ENCODE peak calls at places on chromosomes 4 and X, in five cellular contexts. G, O, A, S and M are unnamed samples.

GRCh38 chrX:39070009-39070408 is 268.8 kb downstream of the MID1IP1 start:
- DNase-seq in G (no peak), S (no peak), O (no peak), A (no peak), M (no peak)

GRCh38 chr4:80619070-80619674 is 283.6 kb downstream of the CFAP299 start:
- DNase-seq in A (peak; percentile 5), O (no peak), G (peak; percentile 1), S (no peak), M (peak; percentile 5)

GRCh38 chr4:87953776-87954175 is 21.7 kb upstream of the SPP1 start:
- DNase-seq in G (no peak), A (no peak), S (no peak), O (no peak), M (no peak)

GRCh38 chr4:152166567-152166966 is 369.3 kb downstream of the FBXW7 start:
- DNase-seq in O (no peak), G (no peak), A (no peak), S (no peak), M (no peak)

GRCh38 chrX:106894978-106895452 is 8.1 kb downstream of the RIPPLY1 start:
- DNase-seq in O (peak; percentile 71), S (no peak), A (peak; percentile 57), G (peak; percentile 73), M (peak; percentile 42)

GRCh38 chr4:123706961-123707360 is 310.4 kb downstream of the SPRY1 start:
- DNase-seq in G (no peak), A (no peak), O (no peak), S (no peak), M (no peak)

GRCh38 chrX:16185725-16186136 is 18.4 kb downstream of the MAGEB17 start:
- DNase-seq in S (no peak), G (peak; percentile 81), O (peak; percentile 62), A (peak; percentile 24), M (peak; percentile 49)

GRCh38 chrX:134761788-134762187 is 103.5 kb upstream of the PLAC1 start:
- DNase-seq in G (no peak), A (peak; percentile 6), O (no peak), S (no peak), M (no peak)

GRCh38 chr4:72568959-72569718 is at the start of gene ADAMTS3:
- DNase-seq in A (peak; percentile 12), G (peak; percentile 49), O (peak; percentile 36), S (no peak), M (peak; percentile 46)

GRCh38 chr4:141636077-141636770 is at the start of gene IL15:
- DNase-seq in G (peak; percentile 76), A (peak; percentile 77), O (peak; percentile 55), S (peak; percentile 29), M (peak; percentile 86)

GRCh38 chr4:15725608-15726007 is 22.7 kb downstream of the BST1 start:
- DNase-seq in S (no peak), G (no peak), A (no peak), O (no peak), M (no peak)

GRCh38 chr4:151403656-151404055 is 5.3 kb upstream of the FHIP1A start:
- DNase-seq in A (no peak), S (no peak), O (no peak), G (no peak), M (no peak)

GRCh38 chr4:26406346-26406975 is 83.8 kb downstream of the CCKAR start:
- DNase-seq in A (no peak), S (no peak), G (peak; percentile 39), O (peak; percentile 37), M (no peak)

GRCh38 chrX:102339312-102340298 is 92.6 kb downstream of the NXF2 start:
- DNase-seq in O (no peak), G (no peak), A (peak; percentile 25), S (no peak), M (no peak)

GRCh38 chr4:119525771-119526712 is 102.6 kb downstream of the PDE5A start:
- DNase-seq in O (peak; percentile 13), S (no peak), A (no peak), G (no peak), M (no peak)

GRCh38 chr4:157575339-157575738 is 354.8 kb downstream of the GRIA2 start:
- DNase-seq in G (no peak), A (no peak), O (no peak), S (no peak), M (no peak)

GRCh38 chr4:17324431-17324830 is 187.5 kb downstream of the QDPR start:
- DNase-seq in G (no peak), O (no peak), S (no peak), A (peak; percentile 32), M (peak; percentile 13)

GRCh38 chr4:41067369-41067768 is 147.0 kb downstream of the APBB2 start:
- DNase-seq in S (no peak), O (no peak), A (no peak), G (no peak), M (no peak)

GRCh38 chrX:9356846-9357245 is 108.0 kb upstream of the TBL1X start:
- DNase-seq in G (no peak), S (no peak), O (no peak), A (no peak), M (no peak)

GRCh38 chr4:142817442-142817841 is 28.7 kb downstream of the INPP4B start:
- DNase-seq in G (peak; percentile 88), S (no peak), A (peak; percentile 41), O (peak; percentile 84), M (peak; percentile 56)

GRCh38 chr4:21134994-21135393 is 434.7 kb downstream of the PACRGL start:
- DNase-seq in A (no peak), G (peak; percentile 29), S (no peak), O (peak; percentile 36), M (no peak)

GRCh38 chr4:15423285-15423711 is 4.5 kb upstream of the C1QTNF7 start:
- DNase-seq in G (no peak), A (no peak), S (no peak), O (no peak), M (no peak)

GRCh38 chr4:57943672-57944071 is 833.5 kb upstream of the IGFBP7 start:
- DNase-seq in O (no peak), A (no peak), S (no peak), G (no peak), M (no peak)